ENCODE peak calls at places on chromosome 15, in seven cellular contexts. W is GM23338, Y is K562, B is prostate gland, I is stomach, L is breast epithelium, G is endothelial cell of umbilical vein. Z is an unnamed sample. For H3K36me3, the result is how much of the 10 kb centered on the place peaks cover.

GRCh38 chr15:72604794-72605193 is 49.7 kb upstream of the GOLGA6B start:
- DNase-seq in W (peak), L (no peak), Y (peak), G (no peak), I (no peak), B (no peak), Z (no peak)

GRCh38 chr15:44545934-44546802 is 9.2 kb downstream of the EIF3J start:
- DNase-seq in G (peak), W (peak), B (no peak), Y (no peak), I (no peak), L (no peak), Z (no peak)

GRCh38 chr15:22810033-22810734 is 23.7 kb downstream of the NIPA1 start:
- DNase-seq in B (no peak), G (no peak), Y (no peak), I (no peak), W (peak), L (no peak), Z (no peak)

GRCh38 chr15:50140097-50140496 is 21.1 kb upstream of the ATP8B4 start:
- DNase-seq in I (no peak), Y (no peak), G (no peak), B (no peak), L (no peak), W (no peak), Z (no peak)

GRCh38 chr15:32852771-32853170 is 135.0 kb downstream of the GREM1 start:
- DNase-seq in G (no peak), I (no peak), Y (no peak), L (no peak), W (no peak), B (no peak), Z (no peak)

GRCh38 chr15:72313448-72313840 is 6.5 kb downstream of the CELF6 start:
- DNase-seq in W (no peak), B (no peak), L (no peak), G (no peak), I (no peak), Y (no peak), Z (no peak)

GRCh38 chr15:96102631-96103030 is 227.9 kb upstream of the NR2F2 start:
- DNase-seq in L (no peak), I (no peak), W (no peak), G (no peak), B (no peak), Y (no peak), Z (no peak)

GRCh38 chr15:91889143-91889815 is 35.8 kb downstream of the SLCO3A1 start:
- DNase-seq in B (no peak), L (no peak), Y (no peak), G (no peak), I (no peak), W (no peak), Z (no peak)

GRCh38 chr15:92101706-92102434 is 248.4 kb downstream of the SLCO3A1 start:
- DNase-seq in I (no peak), Y (no peak), L (no peak), B (no peak), G (no peak), W (peak), Z (no peak)

GRCh38 chr15:89119489-89120478 is 31.5 kb downstream of the ABHD2 start:
- DNase-seq in L (no peak), I (no peak), Y (no peak), W (no peak), G (peak), B (peak), Z (no peak)

GRCh38 chr15:72201346-72202029 is 3.9 kb upstream of the GRAMD2A start:
- DNase-seq in W (no peak), L (no peak), G (no peak), Y (no peak), I (no peak), B (no peak), Z (no peak)

GRCh38 chr15:61671736-61672135 is 388.5 kb downstream of the VPS13C start:
- DNase-seq in B (no peak), G (no peak), L (no peak), Y (no peak), I (no peak), W (no peak), Z (no peak)

GRCh38 chr15:55858661-55859060 is 115.7 kb upstream of the PRTG start:
- DNase-seq in W (no peak), I (no peak), Y (no peak), B (no peak), G (no peak), L (no peak), Z (no peak)

GRCh38 chr15:27418729-27419128 is 447.7 kb downstream of the GABRG3 start:
- DNase-seq in I (no peak), B (no peak), L (no peak), W (peak), G (no peak), Y (no peak), Z (no peak)

GRCh38 chr15:89672221-89673161 is 6.7 kb downstream of the PLIN1 start:
- DNase-seq in G (no peak), L (no peak), I (no peak), W (peak), Y (no peak), B (no peak), Z (no peak)

GRCh38 chr15:57516327-57517026 is 75.2 kb upstream of the MYZAP start:
- DNase-seq in Y (no peak), G (no peak), I (no peak), L (no peak), B (no peak), W (no peak), Z (no peak)

GRCh38 chr15:96285715-96286367 is 44.7 kb upstream of the NR2F2 start:
- DNase-seq in Y (no peak), B (no peak), W (peak), L (no peak), I (no peak), G (no peak), Z (no peak)

GRCh38 chr15:52745326-52746161 is 44.6 kb downstream of the ONECUT1 start:
- DNase-seq in I (no peak), G (no peak), L (no peak), Y (no peak), B (no peak), W (peak), Z (no peak)

GRCh38 chr15:28894631-28895030 is 8.9 kb downstream of the APBA2 start:
- DNase-seq in I (no peak), G (no peak), W (no peak), L (no peak), Y (no peak), B (no peak), Z (no peak)

GRCh38 chr15:52005748-52006701 is 13.0 kb upstream of the MAPK6 start:
- DNase-seq in I (no peak), B (no peak), W (no peak), G (peak), Y (peak), L (no peak), Z (no peak)

GRCh38 chr15:88834211-88834812 is 31.1 kb downstream of the ACAN start:
- DNase-seq in L (no peak), G (peak), I (peak), W (peak), B (no peak), Y (peak), Z (no peak)

GRCh38 chr15:90115783-90116182 is 13.5 kb upstream of the IDH2 start:
- DNase-seq in W (no peak), G (no peak), B (no peak), Y (no peak), L (no peak), I (no peak), Z (no peak)

GRCh38 chr15:76108021-76108723 is 48.4 kb downstream of the TMEM266 start:
- DNase-seq in I (peak), G (no peak), B (no peak), Y (no peak), L (no peak), W (peak), Z (no peak)

GRCh38 chr15:57797145-57797544 is 90.6 kb downstream of the POLR2M start:
- DNase-seq in I (no peak), G (no peak), B (no peak), W (no peak), Y (no peak), L (no peak), Z (no peak)

GRCh38 chr15:75195122-75195765 is 6.4 kb upstream of the C15orf39 start:
- DNase-seq in W (peak), B (no peak), G (no peak), I (no peak), L (no peak), Y (no peak), Z (no peak)

GRCh38 chr15:92809880-92810361 is 90.2 kb upstream of the CHD2 start:
- DNase-seq in I (no peak), Y (peak), B (peak), L (peak), G (peak), W (no peak), Z (no peak)

GRCh38 chr15:98663045-98663444 is 14.7 kb downstream of the IGF1R start:
- DNase-seq in W (peak), Y (no peak), I (no peak), L (no peak), B (no peak), G (no peak), Z (no peak)

GRCh38 chr15:83339396-83339795 is 54.9 kb upstream of the BNC1 start:
- DNase-seq in G (no peak), Y (no peak), I (no peak), L (no peak), W (no peak), B (no peak), Z (no peak)

GRCh38 chr15:48702569-48703239 is 57.2 kb upstream of the FBN1 start:
- DNase-seq in G (no peak), L (no peak), I (no peak), Y (no peak), B (no peak), W (no peak), Z (no peak)

GRCh38 chr15:90035835-90036220 is 34.7 kb downstream of the ZNF710 start:
- DNase-seq in L (no peak), Y (no peak), I (no peak), W (no peak), B (no peak), G (no peak), Z (no peak)

GRCh38 chr15:42704492-42704926 is 32.4 kb downstream of the CDAN1 start:
- DNase-seq in Y (peak), L (peak), I (peak), B (peak), G (peak), W (peak), Z (peak)

GRCh38 chr15:76904461-76905012 is 603 bp downstream of the SCAPER start:
- DNase-seq in L (peak), W (peak), Y (peak), B (peak), G (peak), I (peak), Z (no peak)

GRCh38 chr15:62465173-62465572 is 300.1 kb upstream of the C2CD4B start:
- DNase-seq in I (no peak), G (no peak), L (no peak), B (no peak), W (no peak), Y (no peak), Z (no peak)

GRCh38 chr15:38190501-38190900 is 62.1 kb upstream of the SPRED1 start:
- DNase-seq in B (no peak), L (no peak), Y (no peak), G (no peak), W (no peak), I (no peak), Z (no peak)

GRCh38 chr15:60419752-60420151 is 22.0 kb upstream of the ANXA2 start:
- DNase-seq in G (no peak), I (no peak), Y (no peak), B (no peak), L (no peak), W (no peak), Z (no peak)

GRCh38 chr15:80638553-80639167 is 56.5 kb upstream of the ABHD17C start:
- DNase-seq in B (no peak), L (no peak), W (no peak), G (peak), Y (no peak), I (no peak), Z (no peak)

GRCh38 chr15:86526938-86527735 is 447.5 kb downstream of the AGBL1 start:
- DNase-seq in W (no peak), I (no peak), L (no peak), Y (no peak), G (no peak), B (no peak), Z (no peak)

GRCh38 chr15:74830868-74831267 is 4.4 kb downstream of the CPLX3 start:
- DNase-seq in L (no peak), G (no peak), Y (no peak), W (no peak), I (no peak), B (no peak), Z (no peak)

GRCh38 chr15:82968066-82968465 is 15.5 kb upstream of the HOMER2 start:
- DNase-seq in B (no peak), G (no peak), W (no peak), I (no peak), L (no peak), Y (no peak), Z (no peak)

GRCh38 chr15:39587910-39588530 is 7.1 kb downstream of the THBS1 start:
- DNase-seq in W (no peak), I (no peak), L (no peak), B (peak), Y (no peak), G (peak), Z (no peak)

GRCh38 chr15:39586387-39587171 is 5.7 kb downstream of the THBS1 start:
- DNase-seq in Y (no peak), L (no peak), I (no peak), W (no peak), B (peak), G (peak), Z (no peak)

GRCh38 chr15:39588531-39589192 is 7.8 kb downstream of the THBS1 start:
- DNase-seq in W (no peak), I (no peak), Y (no peak), L (no peak), B (no peak), G (peak), Z (no peak)

GRCh38 chr15:39585871-39586301 is 5.0 kb downstream of the THBS1 start:
- DNase-seq in W (no peak), Y (no peak), G (no peak), B (no peak), L (no peak), I (no peak), Z (no peak)

GRCh38 chr15:39587291-39587909 is 6.5 kb downstream of the THBS1 start:
- DNase-seq in L (no peak), Y (no peak), B (no peak), G (peak), I (no peak), W (no peak), Z (no peak)
- H3K36me3 ChIP-seq in L (under half), Y (under half), B (under half), G (half or more), I (half or more), W (half or more), Z (under half)

GRCh38 chr15:70374096-70374495 is 276.4 kb upstream of the TLE3 start:
- DNase-seq in L (peak), I (no peak), G (no peak), W (no peak), B (no peak), Y (no peak), Z (no peak)

GRCh38 chr15:70376031-70376928 is 278.6 kb upstream of the TLE3 start:
- DNase-seq in W (peak), I (peak), L (peak), Y (no peak), G (no peak), B (no peak), Z (no peak)

GRCh38 chr15:70375006-70375409 is 277.3 kb upstream of the TLE3 start:
- DNase-seq in B (peak), W (no peak), L (peak), G (no peak), Y (no peak), I (no peak), Z (no peak)

GRCh38 chr15:70376929-70377691 is 279.4 kb upstream of the TLE3 start:
- DNase-seq in I (peak), Y (peak), G (peak), W (peak), L (peak), B (no peak), Z (peak)

DNA sequence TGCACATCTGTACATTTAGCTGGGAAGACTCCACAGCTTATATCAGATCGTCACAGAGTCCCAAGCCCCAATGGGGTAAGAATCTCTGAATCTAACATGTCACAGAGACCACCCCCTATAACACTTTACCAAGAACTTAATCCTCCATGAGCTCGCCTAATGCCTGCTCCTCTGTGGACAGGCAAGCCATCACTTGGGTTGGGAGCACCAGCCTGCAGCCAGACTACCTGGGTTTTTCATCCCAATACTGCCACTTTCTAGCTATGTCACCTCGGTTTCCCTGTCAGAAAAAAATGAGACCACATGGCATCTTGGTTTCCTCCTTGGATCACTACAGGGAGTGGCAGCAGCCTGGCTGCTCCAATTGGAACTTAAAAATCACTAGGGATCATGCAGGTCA is 277.9 kb upstream of the TLE3 start:
- DNase-seq in Y (no peak), G (no peak), W (no peak), I (no peak), L (no peak), B (no peak), Z (no peak)
- H3K4me3 ChIP-seq in Y (no peak), G (no peak), W (peak), I (no peak), L (no peak), B (no peak), Z (no peak)

DNA sequence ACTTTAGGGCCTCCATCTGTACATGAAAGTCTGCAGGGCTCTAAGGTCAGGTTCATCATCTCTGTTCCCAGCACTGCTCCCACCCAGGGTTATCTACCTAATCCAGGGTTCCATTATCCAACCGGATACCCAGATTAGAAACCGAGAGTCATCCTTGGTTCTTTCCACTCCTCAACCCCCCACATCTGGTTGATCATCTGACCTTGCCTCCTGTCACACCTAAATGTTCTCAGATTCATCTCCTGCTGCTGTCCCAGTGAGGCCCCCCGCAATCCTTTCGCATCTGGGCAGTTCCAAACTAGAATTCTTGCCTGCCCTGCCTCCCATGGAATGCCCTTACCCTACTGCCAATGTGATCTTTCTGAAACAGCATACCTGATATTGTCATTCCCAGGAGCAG is 136.5 kb downstream of the PDE8A start:
- DNase-seq in Y (peak), L (no peak), W (no peak), G (no peak), B (no peak), I (no peak), Z (no peak)
- TF ChIP-seq POLR2AphosphoS5 in Y (peak), L (no peak), W (no peak), G (no peak), B (no peak), I (no peak), Z (no peak)

GRCh38 chr15:40441012-40441735 is 421 bp downstream of the BAHD1 start:
- DNase-seq in L (no peak), W (peak), Y (peak), I (no peak), G (peak), B (no peak), Z (no peak)

GRCh38 chr15:40439461-40440299 is 1.1 kb upstream of the BAHD1 start:
- DNase-seq in W (peak), L (peak), B (no peak), I (peak), G (peak), Y (peak), Z (no peak)

GRCh38 chr15:40438712-40439111 is 2.0 kb upstream of the BAHD1 start:
- DNase-seq in Y (no peak), B (no peak), L (no peak), I (peak), G (no peak), W (no peak), Z (no peak)

GRCh38 chr15:40441736-40442531 is 1.2 kb downstream of the BAHD1 start:
- DNase-seq in G (peak), Y (peak), W (peak), I (no peak), L (no peak), B (no peak), Z (no peak)

DNA sequence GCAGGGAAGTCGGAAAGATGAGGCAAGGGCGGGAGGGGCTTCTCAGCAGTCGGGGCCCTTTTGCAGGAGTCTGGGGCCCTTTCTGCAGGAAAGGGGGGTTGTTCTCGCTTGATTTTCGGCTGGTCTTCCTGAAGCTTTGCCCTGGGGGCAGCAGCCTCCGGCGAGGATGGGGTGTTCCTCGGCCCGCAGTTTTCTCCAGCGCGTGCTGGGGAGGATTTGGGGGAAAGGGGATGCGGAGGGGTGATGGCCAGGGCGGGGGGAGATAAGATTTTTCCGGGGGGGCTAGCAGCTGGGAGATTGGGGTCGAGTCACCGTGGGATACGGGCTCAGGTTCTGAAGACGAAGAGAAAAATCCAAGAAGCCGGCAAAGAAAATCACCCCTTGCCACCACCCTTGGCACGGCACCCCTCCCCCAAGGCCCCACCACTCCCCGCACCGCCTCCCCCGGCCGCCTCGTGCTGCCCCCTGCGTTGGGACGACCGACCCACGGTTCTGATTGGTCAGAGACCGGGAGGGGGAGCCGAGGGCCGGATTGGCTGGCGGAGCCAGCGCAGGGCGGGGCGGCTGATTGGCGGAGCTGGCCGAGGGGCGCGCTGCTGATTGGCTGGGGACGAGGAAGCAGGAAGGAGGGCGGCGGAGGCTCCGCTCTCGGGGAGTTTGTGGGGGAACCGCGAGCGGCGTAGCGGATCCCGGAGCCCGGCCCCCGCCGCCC is at the start of gene BAHD1:
- DNase-seq in Y (peak), I (peak), W (peak), B (peak), L (peak), G (peak), Z (peak)
- H3K36me3 ChIP-seq in Y (under half), I (under half), W (under half), B (under half), L (under half), G (under half), Z (under half)

GRCh38 chr15:78424673-78425072 is 13.3 kb upstream of the IREB2 start:
- DNase-seq in I (no peak), W (no peak), B (no peak), Y (no peak), G (no peak), L (no peak), Z (no peak)
- H3K4me3 ChIP-seq in I (no peak), W (no peak), B (no peak), Y (no peak), G (no peak), L (no peak), Z (no peak)

DNA sequence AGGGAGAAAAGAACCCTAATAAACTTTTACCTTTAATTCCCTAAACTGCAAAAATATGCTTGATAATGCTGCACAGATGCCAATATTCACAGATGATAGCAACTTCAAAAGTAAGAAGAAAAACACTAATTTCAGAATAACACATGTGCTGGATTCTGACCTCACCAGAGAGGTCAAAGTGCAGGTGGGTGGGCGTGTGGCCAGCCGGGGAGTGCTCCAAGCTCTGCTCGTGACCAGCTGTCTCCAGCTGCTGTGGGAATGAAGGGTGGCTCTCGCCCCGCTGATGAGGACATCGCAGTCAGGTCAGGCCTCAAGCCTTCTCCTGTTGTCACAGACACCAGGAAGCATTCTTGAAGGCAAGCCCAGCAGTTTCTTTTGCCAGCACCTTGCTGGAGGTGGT is 57.1 kb downstream of the ADAMTS17 start:
- DNase-seq in Y (no peak), W (no peak), B (peak), L (peak), I (peak), G (no peak), Z (no peak)
- TF ChIP-seq POLR2AphosphoS5 in Y (no peak), W (no peak), B (no peak), L (no peak), I (peak), G (no peak), Z (no peak)